ENCODE peak calls at places on chromosomes 12 and 14, in four cellular contexts. G is GM12878, Y is H1, S is K562. R is an unnamed sample.

GRCh38 chr14:32514236-32514635 is 185.1 kb downstream of the AKAP6 start:
- DNase-seq in G (no peak), Y (no peak), S (no peak), R (no peak)

GRCh38 chr12:109596418-109597244 is 23.0 kb downstream of the MVK start:
- DNase-seq in Y (no peak), S (no peak), G (no peak), R (no peak)

GRCh38 chr14:63513756-63514155 is 29.4 kb downstream of the PPP2R5E start:
- DNase-seq in Y (no peak), G (no peak), S (no peak), R (no peak)

GRCh38 chr12:41981013-41981412 is 163.7 kb downstream of the GXYLT1 start:
- DNase-seq in G (no peak), S (no peak), Y (no peak), R (peak)

GRCh38 chr14:69696633-69697557 is 70.0 kb upstream of the SRSF5 start:
- DNase-seq in Y (no peak), G (no peak), S (peak), R (no peak)

GRCh38 chr12:7638064-7638763 is 27.5 kb downstream of the APOBEC1 start:
- DNase-seq in Y (peak), G (no peak), S (no peak), R (no peak)

GRCh38 chr12:114669501-114670256 is 14.3 kb downstream of the TBX3 start:
- DNase-seq in G (no peak), Y (no peak), S (no peak), R (peak)

GRCh38 chr12:47178014-47178413 is 98.3 kb upstream of the AMIGO2 start:
- DNase-seq in Y (no peak), S (no peak), G (no peak), R (no peak)

GRCh38 chr12:107622005-107622404 is 63.6 kb upstream of the PWP1 start:
- DNase-seq in S (peak), Y (no peak), G (no peak), R (peak)

GRCh38 chr12:25272937-25273526 is 22.3 kb upstream of the KRAS start:
- DNase-seq in S (no peak), Y (no peak), G (no peak), R (no peak)

GRCh38 chr14:22471545-22472121 is 117.4 kb downstream of the DAD1 start:
- DNase-seq in S (peak), G (no peak), Y (peak), R (peak)

GRCh38 chr12:49263400-49263763 is 1.5 kb upstream of the TUBA1C start:
- DNase-seq in S (no peak), Y (no peak), G (no peak), R (no peak)

GRCh38 chr12:3832738-3833137 is 40.5 kb downstream of the PARP11 start:
- DNase-seq in G (no peak), Y (no peak), S (no peak), R (peak)

GRCh38 chr12:92719674-92720073 is 16.9 kb downstream of the PLEKHG7 start:
- DNase-seq in Y (no peak), G (no peak), S (no peak), R (no peak)

GRCh38 chr14:89845346-89845745 is 109.2 kb downstream of the EFCAB11 start:
- DNase-seq in S (no peak), Y (no peak), G (no peak), R (no peak)

GRCh38 chr12:130916251-130916911 is 37.3 kb upstream of the ADGRD1 start:
- DNase-seq in G (peak), S (peak), Y (peak), R (peak)

GRCh38 chr12:113249546-113249945 is 28.3 kb downstream of the TPCN1 start:
- DNase-seq in G (no peak), Y (no peak), S (no peak), R (no peak)

GRCh38 chr14:103504991-103505565 is 17.6 kb downstream of the CKB start:
- DNase-seq in S (no peak), Y (no peak), G (no peak), R (no peak)

GRCh38 chr12:28954333-28954732 is 194.7 kb upstream of the FAR2 start:
- DNase-seq in Y (no peak), G (no peak), S (no peak), R (no peak)

GRCh38 chr14:99685061-99685995 is 1.2 kb downstream of the CYP46A1 start:
- DNase-seq in Y (no peak), S (no peak), G (no peak), R (no peak)

GRCh38 chr14:95303107-95303506 is 16.6 kb downstream of the CLMN start:
- DNase-seq in G (no peak), S (no peak), Y (no peak), R (no peak)

GRCh38 chr14:71474291-71474690 is 457.9 kb upstream of the RGS6 start:
- DNase-seq in S (no peak), G (no peak), Y (no peak), R (no peak)

GRCh38 chr14:22112004-22112403 is 438.4 kb upstream of the OR4E1 start:
- DNase-seq in G (no peak), Y (no peak), S (peak), R (peak)

GRCh38 chr12:24991209-24992049 is 42.5 kb upstream of the BCAT1 start:
- DNase-seq in S (peak), G (peak), Y (no peak), R (peak)

GRCh38 chr12:63144556-63144955 is 6.4 kb downstream of the AVPR1A start:
- DNase-seq in Y (no peak), G (no peak), S (no peak), R (no peak)
- TF ChIP-seq BRCA1 in Y (no peak), G (no peak), S (no peak), R (no peak)

GRCh38 chr12:84135879-84136278 is 776.7 kb downstream of the SLC6A15 start:
- DNase-seq in Y (no peak), S (no peak), G (no peak), R (no peak)
- TF ChIP-seq BRCA1 in Y (no peak), S (no peak), G (no peak), R (no peak)

GRCh38 chr14:90996967-90997366 is 63.5 kb downstream of the RPS6KA5 start:
- DNase-seq in Y (no peak), S (no peak), G (no peak), R (no peak)
- TF ChIP-seq BRCA1 in Y (no peak), S (no peak), G (no peak), R (no peak)

GRCh38 chr12:51954465-51955361 is 3.2 kb downstream of the ACVR1B start:
- DNase-seq in G (no peak), Y (no peak), S (no peak), R (peak)

GRCh38 chr12:51951199-51951842 is at the start of gene ACVR1B:
- DNase-seq in G (peak), S (peak), Y (no peak), R (peak)

GRCh38 chr12:51953925-51954324 is 2.4 kb downstream of the ACVR1B start:
- DNase-seq in G (no peak), S (no peak), Y (no peak), R (no peak)

GRCh38 chr12:51951843-51952722 is 584 bp downstream of the ACVR1B start:
- DNase-seq in S (no peak), Y (no peak), G (no peak), R (no peak)

GRCh38 chr12:51953011-51953568 is 1.6 kb downstream of the ACVR1B start:
- DNase-seq in Y (no peak), S (no peak), G (no peak), R (no peak)
- TF ChIP-seq BRCA1 in Y (no peak), S (no peak), G (no peak), R (no peak)

GRCh38 chr12:9951026-9951652 is 19.0 kb upstream of the CLEC2A start:
- DNase-seq in G (peak), S (no peak), Y (no peak), R (no peak)
- TF ChIP-seq BRCA1 in G (no peak), S (no peak), Y (no peak), R (no peak)

R was measured in HepG2.